ENCODE peak calls at places on chromosomes 1 and 21, in nine cellular contexts. R, B, U, V, Z, I, L, O and P are unnamed samples.

GRCh38 chr1:21885236-21886037 is 51.7 kb downstream of the HSPG2 start:
- DNase-seq in R (no peak), B (no peak), U (no peak), V (no peak), Z (no peak), I (no peak), L (no peak), O (no peak), P (no peak)

GRCh38 chr1:108107658-108108057 is 92.5 kb downstream of the SLC25A24 start:
- DNase-seq in R (peak), B (no peak), U (peak), V (peak), Z (peak), I (no peak), L (peak), O (peak), P (no peak)

GRCh38 chr1:86779308-86780191 is 75.2 kb downstream of the SH3GLB1 start:
- DNase-seq in R (no peak), B (no peak), U (no peak), V (no peak), Z (no peak), I (no peak), L (peak), O (no peak), P (no peak)

GRCh38 chr21:39688010-39688409 is 57.0 kb upstream of the IGSF5 start:
- DNase-seq in R (no peak), B (no peak), U (no peak), V (no peak), Z (no peak), I (no peak), L (no peak), O (no peak), P (no peak)

GRCh38 chr1:79355073-79355472 is 348.5 kb upstream of the ADGRL4 start:
- DNase-seq in R (no peak), B (no peak), U (no peak), V (no peak), Z (no peak), I (no peak), L (no peak), O (no peak), P (no peak)

GRCh38 chr1:99766378-99766800 is at the start of gene FRRS1:
- DNase-seq in R (no peak), B (peak), U (no peak), V (peak), Z (peak), I (peak), L (peak), O (peak), P (peak)

GRCh38 chr1:201072149-201072548 is 40.1 kb downstream of the CACNA1S start:
- DNase-seq in R (no peak), B (no peak), U (no peak), V (no peak), Z (no peak), I (no peak), L (no peak), O (no peak), P (no peak)

GRCh38 chr1:45979074-45979777 is 153.2 kb downstream of the PIK3R3 start:
- DNase-seq in R (no peak), B (no peak), U (no peak), V (no peak), Z (no peak), I (no peak), L (no peak), O (no peak), P (no peak)

GRCh38 chr1:193431265-193431977 is 245.0 kb upstream of the B3GALT2 start:
- DNase-seq in R (no peak), B (no peak), U (no peak), V (no peak), Z (no peak), I (no peak), L (no peak), O (no peak), P (no peak)